ENCODE peak calls at places on chromosome 17, in five cellular contexts. M is K562, O is HCT116, Q is GM12878, B is H1. I is an unnamed sample.

GRCh38 chr17:36947922-36948716 is 635 bp upstream of the AATF start:
- DNase-seq in M (no peak), O (no peak), Q (no peak), B (no peak), I (no peak)

GRCh38 chr17:70053241-70054234 is 21.5 kb upstream of the KCNJ16 start:
- DNase-seq in M (no peak), O (no peak), Q (no peak), B (no peak), I (no peak)

GRCh38 chr17:42347198-42347597 is 41.0 kb downstream of the STAT3 start:
- DNase-seq in M (no peak), O (peak; percentile 22), Q (no peak), B (no peak), I (no peak)

GRCh38 chr17:55086635-55087058 is 118.1 kb downstream of the STXBP4 start:
- DNase-seq in M (no peak), O (peak; percentile 31), Q (no peak), B (no peak), I (no peak)

GRCh38 chr17:60577147-60577925 is 22.7 kb upstream of the PPM1D start:
- DNase-seq in M (peak; percentile 31), O (no peak), Q (peak; percentile 30), B (no peak), I (peak; percentile 48)

GRCh38 chr17:2337811-2338657 is 733 bp downstream of the SGSM2 start:
- DNase-seq in M (peak; percentile 73), O (no peak), Q (no peak), B (peak; percentile 80), I (peak; percentile 81)

GRCh38 chr17:2982854-2983636 is 80.4 kb downstream of the OR1D5 start:
- DNase-seq in M (no peak), O (no peak), Q (no peak), B (no peak), I (no peak)

GRCh38 chr17:57035971-57036481 is 49.0 kb upstream of the AKAP1 start:
- DNase-seq in M (no peak), O (no peak), Q (no peak), B (no peak), I (no peak)

GRCh38 chr17:19417611-19418010 is 6.6 kb downstream of the RNF112 start:
- DNase-seq in M (no peak), O (no peak), Q (no peak), B (no peak), I (no peak)

GRCh38 chr17:19421926-19422325 is 10.9 kb downstream of the RNF112 start:
- DNase-seq in M (no peak), O (no peak), Q (no peak), B (no peak), I (no peak)

GRCh38 chr17:19415311-19415710 is 4.3 kb downstream of the RNF112 start:
- DNase-seq in M (no peak), O (no peak), Q (no peak), B (no peak), I (no peak)

GRCh38 chr17:19415806-19416775 is 5.1 kb downstream of the RNF112 start:
- DNase-seq in M (no peak), O (no peak), Q (no peak), B (no peak), I (no peak)

DNA sequence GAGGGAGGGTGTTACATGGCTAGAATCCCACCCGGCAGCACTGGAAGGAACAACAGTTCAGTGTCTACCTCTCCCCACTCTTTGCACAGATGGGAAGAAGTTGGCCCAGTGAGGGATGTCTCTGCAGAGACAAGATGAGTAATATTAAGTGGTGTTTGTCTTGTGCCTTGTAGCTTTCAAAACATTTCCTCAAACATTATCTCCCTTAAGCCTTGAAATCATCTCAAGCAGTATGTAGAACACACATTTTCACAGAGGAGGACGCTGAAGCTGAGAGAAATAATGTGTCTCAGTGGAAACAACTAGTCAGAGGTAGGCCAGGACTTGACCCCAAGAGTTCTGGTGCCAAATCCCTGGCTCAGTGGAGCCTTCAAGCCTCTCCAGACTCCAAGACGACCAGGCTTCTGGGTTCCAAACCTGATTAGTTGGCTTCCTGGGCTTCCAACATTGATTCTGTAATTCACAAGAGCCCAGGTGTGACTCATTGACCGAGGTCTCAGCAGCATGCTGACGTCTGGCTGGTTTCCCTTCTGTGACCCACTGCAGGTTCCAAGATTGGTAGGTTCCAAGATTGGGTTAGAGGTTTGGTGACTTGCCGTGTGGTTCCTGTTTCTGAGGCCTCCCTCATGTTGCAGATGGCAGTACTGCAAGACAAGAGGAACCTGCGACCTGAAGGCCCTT is 7.4 kb downstream of the RNF112 start:
- DNase-seq in M (no peak), O (no peak), Q (no peak), B (no peak), I (no peak)
- TF ChIP-seq JUND in M (no peak), O (no peak), Q (no peak), B (no peak), I (no peak)

GRCh38 chr17:81291662-81292061 is 3.4 kb downstream of the SLC38A10 start:
- DNase-seq in M (peak; percentile 79), O (peak; percentile 65), Q (no peak), B (peak; percentile 81), I (peak; percentile 89)
- TF ChIP-seq JUND in M (peak; percentile 20), O (no peak), Q (no peak), B (no peak), I (no peak)

DNA sequence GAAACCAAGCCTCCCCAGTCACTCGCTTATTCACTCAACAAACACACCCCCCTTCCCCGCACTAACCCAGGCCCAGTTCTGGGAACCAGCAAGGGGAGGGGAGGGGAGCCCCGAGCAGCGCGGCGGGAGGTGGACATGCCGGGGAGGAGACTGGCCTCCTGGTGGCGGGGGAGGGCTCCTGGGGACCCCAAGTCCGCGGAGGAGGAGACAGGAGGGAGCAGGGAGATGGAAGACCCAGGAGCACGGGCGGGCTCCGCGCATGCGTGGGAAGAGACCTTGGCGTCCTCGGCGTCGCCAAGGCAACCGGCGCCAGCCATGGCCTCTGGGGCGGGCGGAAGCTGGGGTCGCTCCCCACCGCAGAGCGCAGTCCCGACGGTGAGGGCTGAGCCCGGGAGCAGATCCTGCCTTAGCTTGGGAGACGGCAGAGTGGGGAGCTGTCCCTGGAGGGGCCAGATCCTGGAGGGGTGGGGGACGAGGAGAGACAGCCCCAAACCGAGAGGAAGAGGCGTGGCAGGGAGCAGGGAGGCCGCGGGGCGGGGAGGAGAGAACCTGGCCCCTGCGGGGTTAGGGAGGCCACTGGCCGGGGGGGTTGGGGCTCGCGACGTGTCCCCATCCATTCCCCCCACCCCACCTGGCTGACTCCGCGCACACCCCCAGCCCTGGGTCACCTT is at the start of gene PRR29:
- DNase-seq in M (peak; percentile 97), O (no peak), Q (no peak), B (peak; percentile 95), I (peak; percentile 92)
- TF ChIP-seq JUND in M (no peak), O (no peak), Q (no peak), B (no peak), I (no peak)

GRCh38 chr17:32960815-32961214 is 30.8 kb upstream of the SPACA3 start:
- DNase-seq in M (no peak), O (no peak), Q (no peak), B (no peak), I (no peak)
- TF ChIP-seq JUND in M (no peak), O (no peak), Q (no peak), B (no peak), I (no peak)

GRCh38 chr17:80883831-80884735 is 107.6 kb upstream of the CHMP6 start:
- DNase-seq in M (no peak), O (no peak), Q (no peak), B (no peak), I (no peak)

GRCh38 chr17:80880650-80880989 is 111.0 kb upstream of the CHMP6 start:
- DNase-seq in M (no peak), O (no peak), Q (no peak), B (no peak), I (no peak)

GRCh38 chr17:80881321-80881720 is 110.3 kb upstream of the CHMP6 start:
- DNase-seq in M (no peak), O (no peak), Q (no peak), B (no peak), I (no peak)

GRCh38 chr17:80882926-80883685 is 108.5 kb upstream of the CHMP6 start:
- DNase-seq in M (no peak), O (no peak), Q (no peak), B (no peak), I (no peak)

GRCh38 chr17:80882323-80882722 is 109.3 kb upstream of the CHMP6 start:
- DNase-seq in M (no peak), O (no peak), Q (no peak), B (no peak), I (no peak)
- TF ChIP-seq JUND in M (no peak), O (no peak), Q (no peak), B (no peak), I (no peak)

DNA sequence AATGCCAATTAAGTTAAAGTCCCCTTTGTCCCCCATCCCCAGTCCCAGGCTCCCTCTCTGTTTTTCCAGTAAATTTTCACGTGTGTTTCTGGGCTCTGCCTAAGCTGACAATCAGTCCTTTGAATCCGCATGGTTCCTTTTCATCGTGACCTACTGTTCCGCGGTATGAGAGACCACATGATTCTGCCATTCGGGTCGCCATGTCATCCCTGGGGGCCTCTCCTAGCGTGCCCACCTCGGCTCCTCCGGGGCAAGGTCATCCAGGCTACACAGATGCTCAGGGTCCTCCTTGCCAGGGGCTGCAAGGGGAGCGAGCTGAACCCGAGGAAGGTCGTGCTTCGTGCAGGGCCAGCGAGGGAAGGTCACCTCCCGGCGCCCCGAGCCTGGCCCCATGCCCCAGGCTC is 157.6 kb downstream of the RAB11FIP4 start:
- DNase-seq in M (no peak), O (no peak), Q (no peak), B (no peak), I (no peak)
- TF ChIP-seq JUND in M (no peak), O (no peak), Q (no peak), B (no peak), I (no peak)